ENCODE peak calls at places on chromosomes 13 and 19, in four cellular contexts. One of them, this sample, is unnamed. For H3K36me3, the result is how much of the 10 kb centered on the place peaks cover.

GRCh38 chr19:871446-872265 is 12.2 kb downstream of the CFD start:
- DNase-seq in HepG2: peak
- DNase-seq in GM12878: no peak
- DNase-seq in K562: peak
- DNase-seq in this sample: peak

GRCh38 chr19:11279505-11280236 is 16.3 kb upstream of the TSPAN16 start:
- DNase-seq in GM12878: peak
- DNase-seq in HepG2: no peak
- DNase-seq in K562: no peak
- DNase-seq in this sample: no peak

GRCh38 chr19:38023245-38023644 is 116.2 kb downstream of the SIPA1L3 start:
- DNase-seq in HepG2: no peak
- DNase-seq in GM12878: no peak
- DNase-seq in K562: no peak
- DNase-seq in this sample: no peak

GRCh38 chr19:40754611-40755247 is 3.7 kb downstream of the SNRPA start:
- DNase-seq in K562: no peak
- DNase-seq in GM12878: no peak
- DNase-seq in HepG2: peak
- DNase-seq in this sample: no peak

GRCh38 chr19:40721140-40721486 is 4.2 kb downstream of the ITPKC start:
- DNase-seq in GM12878: no peak
- DNase-seq in HepG2: no peak
- DNase-seq in K562: no peak
- DNase-seq in this sample: no peak

GRCh38 chr19:43229315-43229714 is 23.9 kb upstream of the PSG4 start:
- DNase-seq in GM12878: no peak
- DNase-seq in HepG2: peak
- DNase-seq in K562: no peak
- DNase-seq in this sample: peak

GRCh38 chr19:51552996-51553725 is 17.9 kb upstream of the ZNF175 start:
- DNase-seq in GM12878: no peak
- DNase-seq in HepG2: peak
- DNase-seq in K562: peak
- DNase-seq in this sample: peak

GRCh38 chr13:93462151-93462550 is 235.5 kb downstream of the GPC6 start:
- DNase-seq in GM12878: no peak
- DNase-seq in K562: no peak
- DNase-seq in HepG2: no peak
- DNase-seq in this sample: no peak

GRCh38 chr19:11781295-11782057 is 14.7 kb downstream of the ZNF441 start:
- DNase-seq in HepG2: peak
- DNase-seq in K562: no peak
- DNase-seq in GM12878: no peak
- DNase-seq in this sample: no peak

GRCh38 chr13:73090116-73090811 is 31.5 kb downstream of the KLF5 start:
- DNase-seq in HepG2: peak
- DNase-seq in K562: peak
- DNase-seq in GM12878: no peak
- DNase-seq in this sample: peak

GRCh38 chr13:98801626-98802418 is 49.4 kb upstream of the SLC15A1 start:
- DNase-seq in GM12878: no peak
- DNase-seq in HepG2: no peak
- DNase-seq in K562: no peak
- DNase-seq in this sample: no peak

GRCh38 chr13:70310720-70311119 is 202.5 kb upstream of the KLHL1 start:
- DNase-seq in GM12878: no peak
- DNase-seq in K562: no peak
- DNase-seq in HepG2: peak
- DNase-seq in this sample: peak

GRCh38 chr13:106418556-106418955 is 116.9 kb downstream of the EFNB2 start:
- DNase-seq in HepG2: no peak
- DNase-seq in K562: no peak
- DNase-seq in GM12878: no peak
- DNase-seq in this sample: no peak

GRCh38 chr19:12800873-12801465 is 631 bp downstream of the PRDX2 start:
- DNase-seq in HepG2: peak
- DNase-seq in K562: peak
- DNase-seq in GM12878: no peak
- DNase-seq in this sample: peak

GRCh38 chr13:101941095-101941777 is 460.6 kb downstream of the FGF14 start:
- DNase-seq in K562: no peak
- DNase-seq in GM12878: no peak
- DNase-seq in HepG2: no peak
- DNase-seq in this sample: peak

GRCh38 chr19:21680026-21680425 is 87.4 kb downstream of the ZNF100 start:
- DNase-seq in GM12878: no peak
- DNase-seq in K562: no peak
- DNase-seq in HepG2: no peak
- DNase-seq in this sample: peak

GRCh38 chr13:112486386-112487126 is 101.4 kb downstream of the TUBGCP3 start:
- DNase-seq in HepG2: no peak
- DNase-seq in K562: no peak
- DNase-seq in GM12878: no peak
- DNase-seq in this sample: no peak
- H3K36me3 ChIP-seq in HepG2: under half
- H3K36me3 ChIP-seq in K562: under half
- H3K36me3 ChIP-seq in GM12878: under half
- H3K36me3 ChIP-seq in this sample: under half

GRCh38 chr19:17385878-17386611 is 8.0 kb downstream of the CCDC194 start:
- DNase-seq in GM12878: no peak
- DNase-seq in HepG2: peak
- DNase-seq in K562: peak
- DNase-seq in this sample: peak
- H2AFZ ChIP-seq in GM12878: no peak
- H2AFZ ChIP-seq in HepG2: no peak
- H2AFZ ChIP-seq in K562: no peak
- H2AFZ ChIP-seq in this sample: peak

GRCh38 chr13:50796463-50796862 is 47.0 kb downstream of the DLEU7 start:
- DNase-seq in HepG2: no peak
- DNase-seq in K562: no peak
- DNase-seq in GM12878: no peak
- DNase-seq in this sample: no peak
- TF ChIP-seq JUNB in HepG2: no peak
- TF ChIP-seq JUNB in K562: no peak
- TF ChIP-seq JUNB in GM12878: no peak
- TF ChIP-seq JUNB in this sample: no peak

GRCh38 chr19:5132698-5133651 is 164.1 kb downstream of the KDM4B start:
- DNase-seq in GM12878: no peak
- DNase-seq in K562: no peak
- DNase-seq in HepG2: no peak
- DNase-seq in this sample: no peak
- H3K36me3 ChIP-seq in GM12878: under half
- H3K36me3 ChIP-seq in K562: under half
- H3K36me3 ChIP-seq in HepG2: under half
- H3K36me3 ChIP-seq in this sample: under half

GRCh38 chr13:24004142-24004541 is 106.8 kb upstream of the C1QTNF9B start:
- DNase-seq in K562: no peak
- DNase-seq in GM12878: no peak
- DNase-seq in HepG2: peak
- DNase-seq in this sample: no peak
- H2AFZ ChIP-seq in K562: no peak
- H2AFZ ChIP-seq in GM12878: no peak
- H2AFZ ChIP-seq in HepG2: no peak
- H2AFZ ChIP-seq in this sample: no peak

GRCh38 chr19:7640803-7641202 is 3.9 kb downstream of the STXBP2 start:
- DNase-seq in HepG2: no peak
- DNase-seq in GM12878: no peak
- DNase-seq in K562: no peak
- DNase-seq in this sample: no peak
- TF ChIP-seq JUNB in HepG2: no peak
- TF ChIP-seq JUNB in GM12878: no peak
- TF ChIP-seq JUNB in K562: no peak
- TF ChIP-seq JUNB in this sample: no peak

DNA sequence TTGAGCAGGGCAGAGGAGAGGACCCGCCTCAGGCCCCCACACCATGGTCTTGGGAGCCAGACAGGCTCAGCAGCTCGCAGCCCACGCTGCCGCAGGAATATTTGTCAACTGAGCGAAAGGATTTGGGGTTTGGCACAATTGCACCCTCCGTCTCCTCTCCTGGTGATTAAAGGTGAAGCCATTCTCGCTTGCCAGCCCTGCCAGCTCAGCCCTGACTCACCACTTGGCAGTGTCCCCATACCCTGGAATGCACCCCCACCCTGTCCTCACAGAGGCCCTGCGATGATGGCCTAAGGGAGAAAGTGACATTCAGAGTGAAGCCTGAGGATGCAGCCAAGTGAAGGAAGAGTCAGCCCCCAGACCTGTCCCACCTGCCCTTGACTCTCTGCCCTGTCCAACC is 18.8 kb downstream of the CYTH2 start:
- DNase-seq in K562: no peak
- DNase-seq in GM12878: no peak
- DNase-seq in HepG2: peak
- DNase-seq in this sample: no peak
- H3K36me3 ChIP-seq in K562: under half
- H3K36me3 ChIP-seq in GM12878: under half
- H3K36me3 ChIP-seq in HepG2: under half
- H3K36me3 ChIP-seq in this sample: under half